ENCODE peak calls at places on chromosomes 5 and 9, in four cellular contexts. C, X, L and A are unnamed samples.

GRCh38 chr9:129131300-129132145 is 20.3 kb downstream of the PTPA start:
- DNase-seq in C (peak), X (peak), L (peak), A (no peak)

GRCh38 chr9:90960941-90961340 is 159.3 kb downstream of the SYK start:
- DNase-seq in C (no peak), X (no peak), L (no peak), A (no peak)

GRCh38 chr9:113929634-113930092 is 53.6 kb downstream of the ZNF618 start:
- DNase-seq in C (no peak), X (peak), L (peak), A (no peak)

GRCh38 chr5:32107291-32107690 is 66.8 kb downstream of the GOLPH3 start:
- DNase-seq in C (no peak), X (no peak), L (no peak), A (no peak)

GRCh38 chr5:123090641-123091257 is 1.7 kb downstream of the PRDM6 start:
- DNase-seq in C (no peak), X (no peak), L (no peak), A (no peak)

GRCh38 chr9:136023401-136024225 is 62.4 kb upstream of the UBAC1 start:
- DNase-seq in C (no peak), X (peak), L (no peak), A (peak)

GRCh38 chr9:36893911-36894310 is 140.2 kb downstream of the PAX5 start:
- DNase-seq in C (no peak), X (no peak), L (no peak), A (no peak)

GRCh38 chr9:71820516-71820915 is 52.2 kb upstream of the CEMIP2 start:
- DNase-seq in C (no peak), X (no peak), L (no peak), A (no peak)